ENCODE peak calls at places on chromosomes 12 and 14, in four cellular contexts. One of them, this sample, is unnamed.

GRCh38 chr12:51593539-51593938 is 2.5 kb downstream of the SCN8A start:
- DNase-seq in A549: no peak
- DNase-seq in activated naive CD8-positive, alpha-beta T cell treated with anti-CD3 and anti-CD28 coated beads for 36 hours: peak; percentile 28
- DNase-seq in iris pigment epithelial cell: peak; percentile 74
- DNase-seq in this sample: peak; percentile 7

GRCh38 chr12:89709994-89710872 is 1.6 kb upstream of the ATP2B1 start:
- DNase-seq in activated naive CD8-positive, alpha-beta T cell treated with anti-CD3 and anti-CD28 coated beads for 36 hours: no peak
- DNase-seq in A549: peak; percentile 31
- DNase-seq in iris pigment epithelial cell: peak; percentile 42
- DNase-seq in this sample: peak; percentile 85

GRCh38 chr14:71647086-71647784 is 285.0 kb upstream of the RGS6 start:
- DNase-seq in activated naive CD8-positive, alpha-beta T cell treated with anti-CD3 and anti-CD28 coated beads for 36 hours: no peak
- DNase-seq in iris pigment epithelial cell: peak; percentile 37
- DNase-seq in A549: no peak
- DNase-seq in this sample: peak; percentile 63

GRCh38 chr12:32309811-32310755 is 89.3 kb upstream of the FGD4 start:
- DNase-seq in activated naive CD8-positive, alpha-beta T cell treated with anti-CD3 and anti-CD28 coated beads for 36 hours: no peak
- DNase-seq in A549: no peak
- DNase-seq in iris pigment epithelial cell: peak; percentile 38
- DNase-seq in this sample: no peak

GRCh38 chr12:127113945-127114344 is 1153.0 kb upstream of the TMEM132C start:
- DNase-seq in activated naive CD8-positive, alpha-beta T cell treated with anti-CD3 and anti-CD28 coated beads for 36 hours: no peak
- DNase-seq in iris pigment epithelial cell: no peak
- DNase-seq in A549: no peak
- DNase-seq in this sample: no peak

GRCh38 chr14:105073720-105074600 is 8.7 kb upstream of the GPR132 start:
- DNase-seq in activated naive CD8-positive, alpha-beta T cell treated with anti-CD3 and anti-CD28 coated beads for 36 hours: no peak
- DNase-seq in A549: no peak
- DNase-seq in iris pigment epithelial cell: no peak
- DNase-seq in this sample: no peak

GRCh38 chr14:94685681-94686485 is 73.7 kb downstream of the SERPINA3 start:
- DNase-seq in activated naive CD8-positive, alpha-beta T cell treated with anti-CD3 and anti-CD28 coated beads for 36 hours: no peak
- DNase-seq in A549: no peak
- DNase-seq in iris pigment epithelial cell: no peak
- DNase-seq in this sample: no peak

GRCh38 chr14:75991753-75992152 is 6.2 kb downstream of the IFT43 start:
- DNase-seq in activated naive CD8-positive, alpha-beta T cell treated with anti-CD3 and anti-CD28 coated beads for 36 hours: no peak
- DNase-seq in A549: no peak
- DNase-seq in iris pigment epithelial cell: no peak
- DNase-seq in this sample: no peak

GRCh38 chr12:46385439-46385838 is 12.9 kb upstream of the SLC38A2 start:
- DNase-seq in A549: no peak
- DNase-seq in iris pigment epithelial cell: no peak
- DNase-seq in activated naive CD8-positive, alpha-beta T cell treated with anti-CD3 and anti-CD28 coated beads for 36 hours: no peak
- DNase-seq in this sample: peak; percentile 77

GRCh38 chr12:62725781-62726180 is 209.2 kb downstream of the PPM1H start:
- DNase-seq in A549: no peak
- DNase-seq in iris pigment epithelial cell: no peak
- DNase-seq in activated naive CD8-positive, alpha-beta T cell treated with anti-CD3 and anti-CD28 coated beads for 36 hours: no peak
- DNase-seq in this sample: no peak

GRCh38 chr12:20463920-20464524 is 95.7 kb downstream of the PDE3A start:
- DNase-seq in A549: peak; percentile 18
- DNase-seq in iris pigment epithelial cell: no peak
- DNase-seq in activated naive CD8-positive, alpha-beta T cell treated with anti-CD3 and anti-CD28 coated beads for 36 hours: no peak
- DNase-seq in this sample: peak; percentile 38

GRCh38 chr14:72588521-72588920 is 305.4 kb downstream of the DPF3 start:
- DNase-seq in activated naive CD8-positive, alpha-beta T cell treated with anti-CD3 and anti-CD28 coated beads for 36 hours: no peak
- DNase-seq in A549: no peak
- DNase-seq in iris pigment epithelial cell: no peak
- DNase-seq in this sample: no peak

GRCh38 chr12:100427078-100427477 is 46.6 kb upstream of the NR1H4 start:
- DNase-seq in iris pigment epithelial cell: peak; percentile 92
- DNase-seq in A549: peak; percentile 35
- DNase-seq in activated naive CD8-positive, alpha-beta T cell treated with anti-CD3 and anti-CD28 coated beads for 36 hours: no peak
- DNase-seq in this sample: peak; percentile 35

GRCh38 chr14:63091394-63091996 is 46.2 kb upstream of the KCNH5 start:
- DNase-seq in iris pigment epithelial cell: no peak
- DNase-seq in A549: no peak
- DNase-seq in activated naive CD8-positive, alpha-beta T cell treated with anti-CD3 and anti-CD28 coated beads for 36 hours: no peak
- DNase-seq in this sample: no peak

GRCh38 chr12:28158353-28158752 is 31.9 kb upstream of the CCDC91 start:
- DNase-seq in activated naive CD8-positive, alpha-beta T cell treated with anti-CD3 and anti-CD28 coated beads for 36 hours: no peak
- DNase-seq in iris pigment epithelial cell: no peak
- DNase-seq in A549: no peak
- DNase-seq in this sample: peak; percentile 43

This sample was measured in trophoblast cell.